ENCODE peak calls at places on chromosomes 5 and 9, in five cellular contexts. One of them, this sample, is unnamed.

GRCh38 chr5:58925627-58926545 is 343.0 kb downstream of the RAB3C start:
- DNase-seq in colonic mucosa: no peak
- DNase-seq in heart left ventricle: no peak
- DNase-seq in mucosa of descending colon: no peak
- DNase-seq in AG04450: no peak
- DNase-seq in this sample: no peak

GRCh38 chr9:70229026-70229425 is 29.8 kb upstream of the SMC5 start:
- DNase-seq in colonic mucosa: no peak
- DNase-seq in heart left ventricle: no peak
- DNase-seq in mucosa of descending colon: no peak
- DNase-seq in AG04450: no peak
- DNase-seq in this sample: no peak

GRCh38 chr5:17412760-17413671 is 85.0 kb upstream of the TAF11L2 start:
- DNase-seq in colonic mucosa: no peak
- DNase-seq in heart left ventricle: no peak
- DNase-seq in mucosa of descending colon: no peak
- DNase-seq in AG04450: no peak
- DNase-seq in this sample: no peak

GRCh38 chr9:137266589-137267453 is 10.7 kb upstream of the TOR4A start:
- DNase-seq in colonic mucosa: no peak
- DNase-seq in heart left ventricle: peak
- DNase-seq in mucosa of descending colon: no peak
- DNase-seq in AG04450: no peak
- DNase-seq in this sample: no peak

GRCh38 chr5:163177971-163178370 is 259.4 kb upstream of the CCNG1 start:
- DNase-seq in colonic mucosa: no peak
- DNase-seq in heart left ventricle: no peak
- DNase-seq in mucosa of descending colon: no peak
- DNase-seq in AG04450: no peak
- DNase-seq in this sample: no peak

GRCh38 chr9:86230858-86231257 is 28.6 kb downstream of the C9orf153 start:
- DNase-seq in colonic mucosa: no peak
- DNase-seq in heart left ventricle: no peak
- DNase-seq in mucosa of descending colon: no peak
- DNase-seq in AG04450: no peak
- DNase-seq in this sample: no peak

GRCh38 chr5:66213533-66213932 is 69.4 kb downstream of the SREK1 start:
- DNase-seq in colonic mucosa: no peak
- DNase-seq in heart left ventricle: no peak
- DNase-seq in mucosa of descending colon: no peak
- DNase-seq in AG04450: no peak
- DNase-seq in this sample: no peak

GRCh38 chr5:5288236-5288635 is 134.2 kb upstream of the ICE1 start:
- DNase-seq in colonic mucosa: no peak
- DNase-seq in heart left ventricle: no peak
- DNase-seq in mucosa of descending colon: no peak
- DNase-seq in AG04450: no peak
- DNase-seq in this sample: no peak

GRCh38 chr9:115024925-115025535 is 92.9 kb downstream of the TNC start:
- DNase-seq in colonic mucosa: no peak
- DNase-seq in heart left ventricle: no peak
- DNase-seq in mucosa of descending colon: no peak
- DNase-seq in AG04450: no peak
- DNase-seq in this sample: no peak

GRCh38 chr5:132090107-132090506 is 16.5 kb downstream of the CSF2 start:
- DNase-seq in colonic mucosa: no peak
- DNase-seq in heart left ventricle: no peak
- DNase-seq in mucosa of descending colon: no peak
- DNase-seq in AG04450: peak
- DNase-seq in this sample: peak

GRCh38 chr9:97502222-97502983 is 937 bp downstream of the TMOD1 start:
- DNase-seq in colonic mucosa: no peak
- DNase-seq in heart left ventricle: peak
- DNase-seq in mucosa of descending colon: peak
- DNase-seq in AG04450: no peak
- DNase-seq in this sample: peak

GRCh38 chr5:79111960-79112702 is 522 bp downstream of the BHMT start:
- DNase-seq in colonic mucosa: no peak
- DNase-seq in heart left ventricle: no peak
- DNase-seq in mucosa of descending colon: no peak
- DNase-seq in AG04450: no peak
- DNase-seq in this sample: no peak

GRCh38 chr9:14560194-14560593 is 133.0 kb downstream of the ZDHHC21 start:
- DNase-seq in colonic mucosa: no peak
- DNase-seq in heart left ventricle: no peak
- DNase-seq in mucosa of descending colon: no peak
- DNase-seq in AG04450: no peak
- DNase-seq in this sample: peak

GRCh38 chr9:114035221-114035844 is 42.8 kb downstream of the AMBP start:
- DNase-seq in colonic mucosa: peak
- DNase-seq in heart left ventricle: no peak
- DNase-seq in mucosa of descending colon: no peak
- DNase-seq in AG04450: no peak
- DNase-seq in this sample: no peak

GRCh38 chr5:119468286-119468685 is 16.0 kb downstream of the HSD17B4 start:
- DNase-seq in colonic mucosa: no peak
- DNase-seq in heart left ventricle: no peak
- DNase-seq in mucosa of descending colon: no peak
- DNase-seq in AG04450: no peak
- DNase-seq in this sample: no peak

GRCh38 chr9:131282688-131283422 is 6.5 kb upstream of the FAM78A start:
- DNase-seq in colonic mucosa: no peak
- DNase-seq in heart left ventricle: no peak
- DNase-seq in mucosa of descending colon: no peak
- DNase-seq in AG04450: no peak
- DNase-seq in this sample: peak

GRCh38 chr9:112331676-112331955 is 1.8 kb downstream of the PTBP3 start:
- DNase-seq in colonic mucosa: no peak
- DNase-seq in heart left ventricle: no peak
- DNase-seq in mucosa of descending colon: no peak
- DNase-seq in AG04450: no peak
- DNase-seq in this sample: no peak

DNA sequence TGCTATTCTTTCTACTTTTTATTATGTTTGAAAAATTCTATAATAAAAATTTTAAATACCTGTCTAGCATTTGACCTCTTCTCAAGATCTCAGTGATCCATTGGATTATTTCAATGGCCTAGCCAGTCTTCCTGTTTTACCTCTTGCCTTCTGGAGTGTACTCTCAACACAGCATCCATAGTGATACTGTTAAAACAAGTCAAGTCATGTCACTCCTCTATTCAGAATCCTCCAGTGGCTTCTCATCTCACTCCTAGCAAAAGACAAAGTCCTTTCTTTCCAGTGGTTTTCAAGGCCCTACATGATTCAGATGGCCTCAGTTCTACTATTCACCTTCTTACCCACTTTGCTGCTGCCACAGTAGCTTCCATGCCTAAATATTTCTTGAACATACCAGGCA is 1.8 kb downstream of the MARVELD2 start:
- DNase-seq in colonic mucosa: no peak
- DNase-seq in heart left ventricle: no peak
- DNase-seq in mucosa of descending colon: no peak
- DNase-seq in AG04450: no peak
- DNase-seq in this sample: no peak
- TF ChIP-seq CTCF in colonic mucosa: no peak
- TF ChIP-seq CTCF in heart left ventricle: no peak
- TF ChIP-seq CTCF in mucosa of descending colon: no peak
- TF ChIP-seq CTCF in AG04450: no peak
- TF ChIP-seq CTCF in this sample: no peak

GRCh38 chr5:73900566-73900965 is 274.6 kb downstream of the ARHGEF28 start:
- DNase-seq in colonic mucosa: no peak
- DNase-seq in heart left ventricle: no peak
- DNase-seq in mucosa of descending colon: no peak
- DNase-seq in AG04450: no peak
- DNase-seq in this sample: no peak

GRCh38 chr5:73899916-73900315 is 273.9 kb downstream of the ARHGEF28 start:
- DNase-seq in colonic mucosa: no peak
- DNase-seq in heart left ventricle: no peak
- DNase-seq in mucosa of descending colon: no peak
- DNase-seq in AG04450: no peak
- DNase-seq in this sample: no peak

GRCh38 chr5:73902327-73903051 is 276.5 kb downstream of the ARHGEF28 start:
- DNase-seq in colonic mucosa: no peak
- DNase-seq in heart left ventricle: no peak
- DNase-seq in mucosa of descending colon: peak
- DNase-seq in AG04450: no peak
- DNase-seq in this sample: peak

GRCh38 chr5:73901045-73901444 is 275.0 kb downstream of the ARHGEF28 start:
- DNase-seq in colonic mucosa: peak
- DNase-seq in heart left ventricle: no peak
- DNase-seq in mucosa of descending colon: peak
- DNase-seq in AG04450: peak
- DNase-seq in this sample: no peak

GRCh38 chr5:73901455-73901854 is 275.5 kb downstream of the ARHGEF28 start:
- DNase-seq in colonic mucosa: peak
- DNase-seq in heart left ventricle: no peak
- DNase-seq in mucosa of descending colon: peak
- DNase-seq in AG04450: no peak
- DNase-seq in this sample: peak
- TF ChIP-seq CTCF in colonic mucosa: no peak
- TF ChIP-seq CTCF in heart left ventricle: no peak
- TF ChIP-seq CTCF in mucosa of descending colon: no peak
- TF ChIP-seq CTCF in AG04450: peak
- TF ChIP-seq CTCF in this sample: no peak

GRCh38 chr5:175624362-175624761 is 33.5 kb upstream of the HRH2 start:
- DNase-seq in colonic mucosa: no peak
- DNase-seq in heart left ventricle: no peak
- DNase-seq in mucosa of descending colon: no peak
- DNase-seq in AG04450: no peak
- DNase-seq in this sample: no peak
- TF ChIP-seq CTCF in colonic mucosa: no peak
- TF ChIP-seq CTCF in heart left ventricle: no peak
- TF ChIP-seq CTCF in mucosa of descending colon: no peak
- TF ChIP-seq CTCF in AG04450: no peak
- TF ChIP-seq CTCF in this sample: no peak

GRCh38 chr9:80175286-80175906 is 603.6 kb downstream of the TLE4 start:
- DNase-seq in colonic mucosa: no peak
- DNase-seq in heart left ventricle: no peak
- DNase-seq in mucosa of descending colon: peak
- DNase-seq in AG04450: no peak
- DNase-seq in this sample: peak
- TF ChIP-seq CTCF in colonic mucosa: peak
- TF ChIP-seq CTCF in heart left ventricle: peak
- TF ChIP-seq CTCF in mucosa of descending colon: peak
- TF ChIP-seq CTCF in AG04450: peak
- TF ChIP-seq CTCF in this sample: peak

GRCh38 chr5:112491257-112491656 is 72.2 kb upstream of the EPB41L4A start:
- DNase-seq in colonic mucosa: no peak
- DNase-seq in heart left ventricle: no peak
- DNase-seq in mucosa of descending colon: peak
- DNase-seq in AG04450: no peak
- DNase-seq in this sample: no peak
- TF ChIP-seq CTCF in colonic mucosa: peak
- TF ChIP-seq CTCF in heart left ventricle: no peak
- TF ChIP-seq CTCF in mucosa of descending colon: no peak
- TF ChIP-seq CTCF in AG04450: peak
- TF ChIP-seq CTCF in this sample: peak

GRCh38 chr5:151684690-151685361 is 1.9 kb downstream of the SPARC start:
- DNase-seq in colonic mucosa: peak
- DNase-seq in heart left ventricle: no peak
- DNase-seq in mucosa of descending colon: peak
- DNase-seq in AG04450: peak
- DNase-seq in this sample: no peak
- TF ChIP-seq CTCF in colonic mucosa: no peak
- TF ChIP-seq CTCF in heart left ventricle: no peak
- TF ChIP-seq CTCF in mucosa of descending colon: no peak
- TF ChIP-seq CTCF in AG04450: peak
- TF ChIP-seq CTCF in this sample: no peak

DNA sequence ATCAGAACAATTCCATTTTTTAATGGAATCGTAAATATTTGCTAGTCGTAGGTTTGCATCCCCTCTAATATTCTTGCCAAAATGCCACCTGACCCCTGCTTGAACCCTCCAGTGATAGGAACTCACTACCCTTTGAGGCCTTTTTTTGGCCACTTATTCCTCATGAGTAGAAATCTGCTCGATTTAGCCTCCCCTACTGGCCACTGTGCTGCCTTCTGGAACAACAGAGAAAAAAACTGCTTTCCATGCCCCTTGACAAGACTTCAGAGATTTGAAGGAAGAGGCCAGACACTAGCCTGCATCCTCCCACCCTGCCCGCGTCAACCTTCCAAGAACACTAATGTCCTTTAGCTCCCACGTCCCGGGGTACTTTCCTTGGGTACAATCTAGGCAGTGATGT is 4.1 kb downstream of the CCDC69 start:
- DNase-seq in colonic mucosa: no peak
- DNase-seq in heart left ventricle: no peak
- DNase-seq in mucosa of descending colon: no peak
- DNase-seq in AG04450: no peak
- DNase-seq in this sample: no peak
- TF ChIP-seq CTCF in colonic mucosa: no peak
- TF ChIP-seq CTCF in heart left ventricle: no peak
- TF ChIP-seq CTCF in mucosa of descending colon: no peak
- TF ChIP-seq CTCF in AG04450: peak
- TF ChIP-seq CTCF in this sample: no peak

DNA sequence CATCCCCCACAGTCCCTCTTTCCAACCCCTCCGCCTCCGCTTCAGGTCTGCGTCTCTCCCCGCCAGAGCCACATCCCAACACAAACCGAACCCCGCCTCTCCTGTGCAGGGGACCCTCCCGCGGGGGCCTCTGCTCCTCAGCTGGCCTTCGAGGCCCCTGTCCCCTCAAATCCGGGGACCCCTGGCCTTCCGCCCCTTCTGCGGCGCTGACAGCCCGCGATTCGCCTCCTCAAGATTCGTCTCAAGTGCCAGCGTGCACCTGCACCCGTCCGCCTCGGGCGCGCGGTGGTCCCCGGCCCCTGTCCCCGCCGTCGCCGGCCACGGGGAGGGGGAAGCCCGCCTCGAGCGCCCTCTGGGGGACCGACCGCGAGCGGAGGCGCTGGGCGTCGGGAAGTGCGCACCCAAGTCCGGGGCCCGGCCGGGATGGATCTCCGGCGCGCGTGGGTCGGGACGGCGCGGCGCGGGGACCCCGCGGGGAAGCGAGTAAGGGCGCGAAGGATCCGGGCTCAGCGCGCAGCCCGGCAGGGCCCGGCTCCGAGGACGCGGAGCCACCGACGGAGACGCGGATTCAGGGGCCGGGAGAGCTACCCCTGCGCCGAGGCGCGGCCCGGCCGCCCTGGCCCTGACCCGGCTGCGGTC is 623 bp downstream of the FLT4 start:
- DNase-seq in colonic mucosa: no peak
- DNase-seq in heart left ventricle: no peak
- DNase-seq in mucosa of descending colon: no peak
- DNase-seq in AG04450: no peak
- DNase-seq in this sample: peak
- TF ChIP-seq CTCF in colonic mucosa: no peak
- TF ChIP-seq CTCF in heart left ventricle: peak
- TF ChIP-seq CTCF in mucosa of descending colon: no peak
- TF ChIP-seq CTCF in AG04450: no peak
- TF ChIP-seq CTCF in this sample: peak

This sample was measured in activated CD8-positive, alpha-beta T cell treated with anti-CD3 and anti-CD28 coated beads for 36 hours.